ENCODE peak calls at places on chromosome 3, in five cellular contexts. U is glutamatergic neuron; L is central memory CD4-positive, alpha-beta T cell; J is effector memory CD8-positive, alpha-beta T cell; C is MM.1S. N is an unnamed sample.

GRCh38 chr3:160695906-160696305 is 18.9 kb downstream of the ARL14 start:
- DNase-seq in L (no peak), J (no peak), C (no peak), U (no peak), N (peak)

GRCh38 chr3:46660543-46661523 is 32.6 kb downstream of the ALS2CL start:
- DNase-seq in L (no peak), J (no peak), C (no peak), U (no peak), N (peak)

GRCh38 chr3:177724020-177724638 is 526.8 kb upstream of the TBL1XR1 start:
- DNase-seq in U (no peak), L (no peak), J (no peak), C (no peak), N (no peak)

GRCh38 chr3:193805448-193805847 is 212.4 kb downstream of the OPA1 start:
- DNase-seq in C (no peak), J (no peak), L (no peak), U (no peak), N (peak)

GRCh38 chr3:17258823-17259436 is 374.2 kb downstream of the PLCL2 start:
- DNase-seq in J (peak), L (peak), U (no peak), C (peak), N (peak)

GRCh38 chr3:33884204-33884561 is 85.8 kb downstream of the PDCD6IP start:
- DNase-seq in C (peak), L (no peak), U (no peak), J (no peak), N (peak)

GRCh38 chr3:46284981-46285683 is 42.9 kb downstream of the CCR3 start:
- DNase-seq in L (peak), J (peak), C (peak), U (no peak), N (no peak)

GRCh38 chr3:72260590-72260914 is 475.6 kb upstream of the PROK2 start:
- DNase-seq in J (no peak), C (no peak), U (no peak), L (no peak), N (no peak)

GRCh38 chr3:69740103-69741021 is 1.1 kb downstream of the MITF start:
- DNase-seq in C (peak), U (peak), L (no peak), J (no peak), N (no peak)

GRCh38 chr3:27696906-27697305 is 25.2 kb downstream of the EOMES start:
- DNase-seq in L (no peak), C (no peak), J (no peak), U (no peak), N (no peak)

GRCh38 chr3:195001961-195002861 is 268.7 kb downstream of the XXYLT1 start:
- DNase-seq in L (peak), U (peak), J (peak), C (peak), N (peak)